ENCODE peak calls at places on chromosomes 12 and 14, in nine cellular contexts. S is GM12864; P is HCT116; K is fibroblast of the aortic adventitia; M is CD8-positive, alpha-beta T cell; L is suprapubic skin; W is A549; C is AG04450; Z is fibroblast of pulmonary artery. O is an unnamed sample.

GRCh38 chr12:66947119-66947518 is 268.2 kb upstream of the GRIP1 start:
- DNase-seq in S (no peak), P (no peak), K (no peak), M (no peak), L (no peak), W (no peak), C (no peak), Z (no peak), O (no peak)

GRCh38 chr14:35806006-35806907 is 2.8 kb downstream of the RALGAPA1 start:
- DNase-seq in S (no peak), P (no peak), K (no peak), M (no peak), L (no peak), W (no peak), C (no peak), Z (no peak), O (no peak)

GRCh38 chr14:20494935-20495766 is 10.2 kb upstream of the RNASE10 start:
- DNase-seq in S (no peak), P (peak), K (peak), M (no peak), L (no peak), W (no peak), C (no peak), Z (peak), O (no peak)

GRCh38 chr12:31900271-31900670 is 58.9 kb upstream of the RESF1 start:
- DNase-seq in S (no peak), P (no peak), K (no peak), M (no peak), L (no peak), W (no peak), C (no peak), Z (no peak), O (no peak)

GRCh38 chr12:117564885-117565284 is 203.5 kb upstream of the NOS1 start:
- DNase-seq in S (no peak), P (no peak), K (no peak), M (no peak), L (no peak), W (peak), C (no peak), Z (no peak), O (no peak)

GRCh38 chr12:5739862-5740370 is 205.1 kb downstream of the ANO2 start:
- DNase-seq in S (no peak), P (no peak), K (no peak), M (no peak), L (no peak), W (no peak), C (no peak), Z (no peak), O (no peak)

GRCh38 chr12:45789025-45789424 is 59.5 kb downstream of the ARID2 start:
- DNase-seq in S (no peak), P (no peak), K (peak), M (no peak), L (no peak), W (peak), C (no peak), Z (peak), O (no peak)

GRCh38 chr12:63963863-63964262 is 119.4 kb downstream of the SRGAP1 start:
- DNase-seq in S (no peak), P (no peak), K (no peak), M (no peak), L (no peak), W (no peak), C (no peak), Z (no peak), O (no peak)

GRCh38 chr14:104209985-104210520 is 71.7 kb downstream of the KIF26A start:
- DNase-seq in S (no peak), P (no peak), K (no peak), M (no peak), L (no peak), W (no peak), C (no peak), Z (no peak), O (no peak)

GRCh38 chr12:7376196-7376595 is 67.8 kb downstream of the CD163L1 start:
- DNase-seq in S (no peak), P (no peak), K (peak), M (no peak), L (no peak), W (no peak), C (peak), Z (peak), O (no peak)

GRCh38 chr14:44609201-44609600 is 102.1 kb upstream of the FSCB start:
- DNase-seq in S (no peak), P (no peak), K (no peak), M (no peak), L (no peak), W (no peak), C (no peak), Z (no peak), O (no peak)

GRCh38 chr12:2631613-2632350 is 163.0 kb upstream of the FKBP4 start:
- DNase-seq in S (no peak), P (no peak), K (no peak), M (no peak), L (peak), W (no peak), C (no peak), Z (no peak), O (no peak)

GRCh38 chr12:3604750-3605638 is 114.0 kb downstream of the PRMT8 start:
- DNase-seq in S (no peak), P (no peak), K (peak), M (no peak), L (no peak), W (no peak), C (no peak), Z (peak), O (no peak)

GRCh38 chr14:51604078-51604477 is 47.6 kb upstream of the FRMD6 start:
- DNase-seq in S (no peak), P (no peak), K (peak), M (no peak), L (no peak), W (no peak), C (peak), Z (peak), O (no peak)

GRCh38 chr12:52191841-52192791 is at the start of gene KRT80:
- DNase-seq in S (no peak), P (peak), K (peak), M (no peak), L (peak), W (peak), C (peak), Z (peak), O (no peak)

GRCh38 chr12:109606261-109607028 is 32.9 kb downstream of the MVK start:
- DNase-seq in S (no peak), P (no peak), K (no peak), M (no peak), L (no peak), W (no peak), C (no peak), Z (no peak), O (no peak)

GRCh38 chr14:100045687-100046344 is 19.4 kb upstream of the EVL start:
- DNase-seq in S (no peak), P (no peak), K (peak), M (no peak), L (no peak), W (no peak), C (no peak), Z (no peak), O (no peak)

GRCh38 chr12:4002601-4003000 is 129.4 kb upstream of the PARP11 start:
- DNase-seq in S (no peak), P (no peak), K (no peak), M (no peak), L (no peak), W (no peak), C (no peak), Z (no peak), O (no peak)

GRCh38 chr12:119412811-119413794 is 78.6 kb downstream of the CCDC60 start:
- DNase-seq in S (peak), P (peak), K (peak), M (peak), L (no peak), W (peak), C (peak), Z (peak), O (peak)

GRCh38 chr12:95202691-95203476 is 14.4 kb downstream of the FGD6 start:
- DNase-seq in S (no peak), P (no peak), K (peak), M (no peak), L (no peak), W (no peak), C (no peak), Z (peak), O (no peak)

GRCh38 chr14:96783306-96784224 is 13.6 kb upstream of the VRK1 start:
- DNase-seq in S (no peak), P (no peak), K (no peak), M (no peak), L (no peak), W (no peak), C (no peak), Z (no peak), O (no peak)

GRCh38 chr12:75666126-75666979 is 154.9 kb upstream of the KRR1 start:
- DNase-seq in S (no peak), P (no peak), K (peak), M (no peak), L (no peak), W (peak), C (no peak), Z (peak), O (no peak)

GRCh38 chr14:55579724-55580400 is at the start of gene KTN1:
- DNase-seq in S (no peak), P (peak), K (peak), M (peak), L (peak), W (peak), C (no peak), Z (peak), O (peak)

GRCh38 chr12:59698599-59698998 is 102.8 kb downstream of the SLC16A7 start:
- DNase-seq in S (no peak), P (no peak), K (peak), M (no peak), L (no peak), W (no peak), C (peak), Z (peak), O (no peak)

GRCh38 chr14:99940064-99940463 is 125.2 kb upstream of the EVL start:
- DNase-seq in S (no peak), P (no peak), K (no peak), M (no peak), L (no peak), W (no peak), C (no peak), Z (no peak), O (no peak)

GRCh38 chr12:38720661-38721060 is 184.7 kb downstream of the CPNE8 start:
- DNase-seq in S (no peak), P (no peak), K (no peak), M (no peak), L (no peak), W (no peak), C (no peak), Z (no peak), O (no peak)

GRCh38 chr12:99810718-99811593 is 163.4 kb downstream of the GARIN6 start:
- DNase-seq in S (no peak), P (peak), K (peak), M (no peak), L (no peak), W (peak), C (no peak), Z (peak), O (no peak)

GRCh38 chr12:122501489-122501989 is 807 bp upstream of the ZCCHC8 start:
- DNase-seq in S (no peak), P (no peak), K (no peak), M (no peak), L (no peak), W (no peak), C (no peak), Z (no peak), O (peak)

GRCh38 chr12:120199025-120199424 is 1.9 kb downstream of the RPLP0 start:
- DNase-seq in S (no peak), P (no peak), K (no peak), M (no peak), L (no peak), W (no peak), C (no peak), Z (no peak), O (no peak)

GRCh38 chr12:95004610-95005009 is 1.1 kb upstream of the NDUFA12 start:
- DNase-seq in S (no peak), P (no peak), K (peak), M (no peak), L (no peak), W (no peak), C (no peak), Z (peak), O (no peak)

GRCh38 chr12:49622501-49623141 is 740 bp upstream of the PRPF40B start:
- DNase-seq in S (peak), P (no peak), K (no peak), M (peak), L (no peak), W (no peak), C (no peak), Z (no peak), O (peak)

GRCh38 chr12:49621651-49622500 is 1.5 kb upstream of the PRPF40B start:
- DNase-seq in S (no peak), P (no peak), K (no peak), M (no peak), L (no peak), W (no peak), C (no peak), Z (no peak), O (peak)

GRCh38 chr12:49626169-49626835 is 2.9 kb downstream of the PRPF40B start:
- DNase-seq in S (no peak), P (no peak), K (peak), M (no peak), L (no peak), W (no peak), C (no peak), Z (peak), O (no peak)

GRCh38 chr12:49624919-49625577 is 1.7 kb downstream of the PRPF40B start:
- DNase-seq in S (no peak), P (peak), K (peak), M (no peak), L (no peak), W (peak), C (no peak), Z (peak), O (no peak)

DNA sequence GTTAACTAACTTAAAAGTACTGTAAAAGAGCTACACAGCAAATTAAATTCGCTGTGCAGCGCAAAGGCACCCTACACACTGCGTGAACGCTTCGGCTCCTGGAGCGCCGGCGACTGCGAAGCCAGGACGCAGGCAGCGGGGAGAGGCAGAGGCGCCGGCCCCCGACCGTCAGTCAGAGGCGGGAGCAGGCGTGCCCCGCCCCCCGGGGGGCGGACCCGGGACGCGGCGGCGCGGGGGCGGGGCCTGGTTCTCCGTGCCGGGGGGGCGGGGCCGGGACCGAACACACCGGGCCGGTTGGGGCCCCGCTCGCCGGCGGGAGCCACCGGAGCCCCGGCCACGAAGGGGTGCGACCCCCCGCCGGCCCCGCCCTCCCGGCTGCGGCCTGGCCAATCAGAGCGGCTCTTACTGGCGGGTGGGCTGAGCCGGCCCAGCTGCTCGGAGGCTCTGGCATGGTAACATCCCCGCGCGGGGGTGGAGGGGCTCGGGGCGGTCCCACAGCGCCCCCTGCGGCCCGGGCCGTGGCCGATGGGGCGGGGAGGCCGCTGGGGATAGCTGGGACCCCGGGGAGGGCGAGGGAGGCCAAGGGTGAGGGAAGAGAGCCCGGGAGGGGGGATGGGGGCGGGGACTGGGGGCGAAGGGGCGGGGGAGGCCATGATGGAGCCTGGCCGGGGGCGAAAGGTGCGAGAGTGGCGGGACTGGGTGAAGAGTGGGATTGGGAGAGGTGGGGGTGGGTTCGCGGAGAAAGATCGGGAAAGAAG is at the start of gene PRPF40B:
- DNase-seq in S (peak), P (peak), K (peak), M (peak), L (peak), W (peak), C (peak), Z (peak), O (peak)
- TF ChIP-seq CTCF in S (peak), P (peak), K (peak), M (peak), L (no peak), W (peak), C (peak), Z (no peak), O (peak)

GRCh38 chr12:53524476-53524875 is 17.2 kb upstream of the NPFF start:
- DNase-seq in S (no peak), P (no peak), K (no peak), M (no peak), L (no peak), W (no peak), C (no peak), Z (no peak), O (no peak)

GRCh38 chr12:53518381-53518780 is 11.1 kb upstream of the NPFF start:
- DNase-seq in S (no peak), P (no peak), K (peak), M (no peak), L (no peak), W (no peak), C (no peak), Z (peak), O (no peak)

GRCh38 chr12:53523131-53523530 is 15.8 kb upstream of the NPFF start:
- DNase-seq in S (no peak), P (no peak), K (no peak), M (no peak), L (no peak), W (no peak), C (no peak), Z (no peak), O (no peak)
- H3K4me3 ChIP-seq in S (no peak), P (no peak), K (no peak), M (no peak), L (no peak), W (no peak), C (no peak), Z (no peak), O (no peak)

GRCh38 chr14:39033371-39033770 is 69.7 kb downstream of the SEC23A start:
- DNase-seq in S (no peak), P (no peak), K (no peak), M (no peak), L (no peak), W (no peak), C (peak), Z (no peak), O (no peak)

GRCh38 chr14:39036760-39037159 is 66.3 kb downstream of the SEC23A start:
- DNase-seq in S (no peak), P (no peak), K (no peak), M (no peak), L (no peak), W (no peak), C (no peak), Z (no peak), O (no peak)

GRCh38 chr14:39038542-39038941 is 64.5 kb downstream of the SEC23A start:
- DNase-seq in S (no peak), P (no peak), K (no peak), M (no peak), L (no peak), W (no peak), C (no peak), Z (no peak), O (no peak)

GRCh38 chr14:39035336-39035735 is 67.7 kb downstream of the SEC23A start:
- DNase-seq in S (no peak), P (no peak), K (no peak), M (no peak), L (no peak), W (no peak), C (no peak), Z (no peak), O (no peak)

GRCh38 chr14:39034481-39035296 is 68.3 kb downstream of the SEC23A start:
- DNase-seq in S (no peak), P (no peak), K (no peak), M (no peak), L (no peak), W (peak), C (no peak), Z (peak), O (no peak)
- TF ChIP-seq CTCF in S (no peak), P (no peak), K (peak), M (no peak), L (no peak), W (peak), C (peak), Z (peak), O (no peak)

DNA sequence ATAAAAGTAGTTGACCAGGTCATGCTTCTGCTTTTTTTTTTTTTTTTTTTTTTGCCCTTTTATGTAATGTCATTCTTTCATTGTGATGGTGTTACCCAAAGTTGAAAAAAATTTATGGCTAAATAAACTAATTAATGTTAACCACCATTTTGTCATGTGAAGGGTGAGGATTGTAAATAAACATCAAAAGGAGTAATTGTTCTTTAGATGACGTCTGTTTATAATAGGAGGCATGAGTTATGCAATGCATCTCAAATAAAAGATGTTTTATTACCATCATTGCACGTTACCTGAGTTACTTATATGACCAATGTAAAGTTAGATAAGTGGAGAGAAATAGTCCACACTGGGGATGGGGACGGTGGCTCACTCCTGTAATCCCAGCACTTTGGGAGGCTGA is 349.9 kb upstream of the PDE3A start:
- DNase-seq in S (no peak), P (no peak), K (no peak), M (no peak), L (no peak), W (no peak), C (no peak), Z (no peak), O (no peak)
- H3K4me3 ChIP-seq in S (no peak), P (no peak), K (no peak), M (no peak), L (no peak), W (no peak), C (no peak), Z (no peak), O (no peak)

DNA sequence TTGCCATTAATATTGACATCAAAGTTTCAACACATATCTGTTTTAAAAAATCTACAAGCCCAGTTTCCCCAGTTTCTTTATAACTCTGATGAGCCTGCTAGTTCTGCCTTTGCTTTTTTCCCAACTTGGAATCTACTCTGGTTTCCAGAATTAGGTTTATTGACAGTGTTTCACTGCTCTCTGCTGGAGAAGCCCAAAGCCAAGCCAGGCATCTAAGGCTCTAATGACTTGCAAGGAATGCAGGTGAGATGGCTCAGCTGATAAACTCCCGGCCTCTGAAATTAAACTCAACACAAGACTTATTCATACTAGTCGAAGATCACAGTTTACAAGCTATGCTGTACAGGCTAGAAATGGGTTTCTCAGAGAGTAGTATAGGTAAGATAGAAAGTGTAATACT is 54.3 kb downstream of the HMGA2 start:
- DNase-seq in S (no peak), P (no peak), K (peak), M (no peak), L (no peak), W (peak), C (no peak), Z (no peak), O (no peak)
- TF ChIP-seq CTCF in S (no peak), P (peak), K (peak), M (no peak), L (no peak), W (peak), C (peak), Z (peak), O (no peak)

DNA sequence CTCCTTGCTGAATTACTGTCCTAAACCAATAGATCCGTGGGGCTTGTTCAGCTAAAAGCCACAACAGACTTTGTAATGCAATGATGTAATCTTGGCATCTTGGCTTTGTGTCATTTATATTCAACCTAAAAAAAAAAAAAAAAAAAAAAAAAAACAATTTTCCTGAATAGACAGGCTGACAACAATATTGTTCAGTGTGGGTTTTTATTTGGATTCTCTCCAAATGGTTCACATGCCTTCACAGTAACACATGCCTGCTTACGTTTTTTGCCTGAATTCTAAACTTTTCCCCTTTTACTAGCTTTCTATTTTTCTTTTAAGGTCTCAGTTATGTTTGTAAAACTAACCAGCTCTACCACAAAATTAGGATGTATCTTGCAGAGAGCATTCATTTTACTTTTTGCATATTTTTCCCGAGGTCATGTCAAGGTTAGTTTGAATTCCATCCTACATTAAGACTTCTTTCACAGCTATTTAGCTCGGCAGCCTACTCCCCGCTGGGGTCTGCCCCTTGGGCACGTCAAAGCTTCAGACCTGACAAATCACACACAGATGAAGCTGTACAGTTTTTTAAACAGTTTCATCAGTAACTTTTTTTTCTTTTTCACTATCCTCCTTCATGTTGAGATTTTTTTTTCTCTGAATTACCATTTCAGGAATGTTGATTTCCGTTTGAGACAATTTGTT is 213.7 kb upstream of the NPAS3 start:
- DNase-seq in S (no peak), P (no peak), K (peak), M (no peak), L (no peak), W (no peak), C (no peak), Z (peak), O (no peak)
- H3K4me3 ChIP-seq in S (no peak), P (no peak), K (peak), M (no peak), L (peak), W (no peak), C (peak), Z (peak), O (no peak)

O was measured in GM06990.